ENCODE peak calls at places on chromosomes 1 and 21, in nine cellular contexts. B is NCI-H2081; D is mammary epithelial cell; E is COR-L47; N is hippocampal formation; V is stimulated activated CD4-positive, alpha-beta T cell treated with anti-CD3 and anti-CD28 coated beads, Interleukin-12 subunit alpha, Interleukin-12 subunit beta, amount 100 ng/mL, for 48 hours; C is germinal center; R is RPMI7951; J is fibroblast of pulmonary artery. I is an unnamed sample.

GRCh38 chr21:25966308-25966707 is 204.3 kb downstream of the APP start:
- DNase-seq in C (no peak), N (no peak), B (no peak), R (no peak), D (no peak), V (no peak), E (no peak), J (no peak), I (no peak)

GRCh38 chr1:241896670-241896962 is 48.6 kb downstream of the EXO1 start:
- DNase-seq in N (no peak), D (no peak), R (no peak), J (no peak), V (no peak), C (no peak), B (no peak), E (no peak), I (no peak)

GRCh38 chr21:33731447-33731846 is 89.1 kb downstream of the ITSN1 start:
- DNase-seq in C (no peak), J (peak), N (no peak), B (no peak), D (no peak), E (no peak), R (peak), V (no peak), I (no peak)

GRCh38 chr1:39189592-39190041 is 14.9 kb upstream of the MACF1 start:
- DNase-seq in R (no peak), B (no peak), N (no peak), C (no peak), D (peak), V (no peak), E (no peak), J (peak), I (no peak)

GRCh38 chr1:110084226-110085078 is 14.0 kb upstream of the ALX3 start:
- DNase-seq in D (no peak), B (no peak), C (peak), R (no peak), E (no peak), J (peak), V (no peak), N (no peak), I (no peak)

GRCh38 chr1:46822248-46822826 is 23.5 kb downstream of the CYP4B1 start:
- DNase-seq in J (no peak), N (no peak), B (peak), V (no peak), C (no peak), D (no peak), E (no peak), R (no peak), I (no peak)

GRCh38 chr1:207836616-207837352 is 74.1 kb downstream of the CD34 start:
- DNase-seq in V (no peak), N (no peak), D (no peak), B (no peak), E (no peak), C (no peak), J (no peak), R (no peak), I (no peak)

GRCh38 chr1:31374511-31375196 is 1.8 kb upstream of the FABP3 start:
- DNase-seq in C (no peak), E (no peak), D (no peak), N (no peak), V (no peak), B (no peak), R (peak), J (peak), I (no peak)

GRCh38 chr1:29033829-29034466 is 89.8 kb downstream of the TMEM200B start:
- DNase-seq in E (no peak), J (peak), B (peak), R (peak), N (peak), C (peak), V (no peak), D (peak), I (no peak)

GRCh38 chr1:227905573-227906487 is 41.9 kb downstream of the WNT9A start:
- DNase-seq in E (no peak), N (no peak), B (no peak), R (peak), C (no peak), D (no peak), V (no peak), J (no peak), I (no peak)